ENCODE peak calls at places on chromosomes 4 and X, in four cellular contexts. Z, V, T and A are unnamed samples.

GRCh38 chr4:67273676-67274075 is 271.6 kb downstream of the CENPC start:
- DNase-seq in V (no peak), Z (no peak), T (no peak), A (no peak)

GRCh38 chrX:149145845-149146285 is 359.2 kb downstream of the IDS start:
- DNase-seq in Z (no peak), T (no peak), V (no peak), A (no peak)

GRCh38 chr4:102411416-102411815 is 66.1 kb upstream of the SLC39A8 start:
- DNase-seq in V (no peak), T (no peak), Z (no peak), A (peak; percentile 90)

GRCh38 chr4:184386271-184386781 is 88.0 kb downstream of the IRF2 start:
- DNase-seq in Z (no peak), V (no peak), T (peak; percentile 57), A (no peak)

GRCh38 chr4:139511320-139511719 is 44.7 kb downstream of the SETD7 start:
- DNase-seq in Z (no peak), T (no peak), V (no peak), A (no peak)

GRCh38 chrX:39063037-39063436 is 261.8 kb downstream of the MID1IP1 start:
- DNase-seq in Z (peak; percentile 60), V (peak; percentile 70), T (no peak), A (no peak)

GRCh38 chrX:153522259-153522658 is 4.8 kb downstream of the ATP2B3 start:
- DNase-seq in Z (no peak), V (no peak), T (no peak), A (no peak)

GRCh38 chr4:140691369-140691768 is 64.8 kb downstream of the TBC1D9 start:
- DNase-seq in T (no peak), V (no peak), Z (no peak), A (peak; percentile 78)

GRCh38 chr4:65943076-65943475 is 272.8 kb upstream of the EPHA5 start:
- DNase-seq in T (no peak), V (no peak), Z (no peak), A (peak; percentile 56)

GRCh38 chr4:34731045-34731444 is 1513.3 kb downstream of the ARAP2 start:
- DNase-seq in T (no peak), Z (no peak), V (no peak), A (no peak)

GRCh38 chrX:46649421-46650260 is 76.1 kb downstream of the CHST7 start:
- DNase-seq in Z (no peak), T (peak; percentile 42), V (no peak), A (peak; percentile 31)

GRCh38 chr4:85499573-85499972 is 24.6 kb downstream of the ARHGAP24 start:
- DNase-seq in T (no peak), Z (no peak), V (no peak), A (no peak)

GRCh38 chrX:115393271-115393670 is 103.8 kb downstream of the LUZP4 start:
- DNase-seq in T (no peak), V (no peak), Z (no peak), A (no peak)

GRCh38 chrX:113136841-113137240 is 296.2 kb upstream of the AMOT start:
- DNase-seq in T (no peak), V (no peak), Z (no peak), A (no peak)

DNA sequence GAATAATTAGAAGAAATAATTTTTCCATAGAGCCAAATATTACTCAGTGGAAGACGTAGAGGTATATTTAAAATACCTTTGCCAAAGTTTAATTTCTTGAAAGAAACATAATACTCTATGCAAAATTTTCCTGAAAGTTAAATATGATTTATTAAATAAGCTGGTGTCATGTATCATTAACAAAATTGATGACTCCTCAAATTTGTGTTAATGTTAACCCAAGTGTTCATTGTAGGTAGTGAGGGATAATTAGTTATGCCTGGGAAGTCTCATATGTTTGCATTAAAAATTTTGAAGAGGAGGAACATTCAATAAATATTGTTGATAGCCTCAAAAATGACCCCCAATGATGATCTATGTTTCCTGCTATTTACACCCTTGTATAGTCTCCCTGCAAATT is 292.7 kb upstream of the AMOT start:
- DNase-seq in Z (no peak), T (no peak), V (no peak), A (no peak)
- H3K27me3 ChIP-seq in Z (no peaks in the 10 kb centered on the region), T (no peaks in the 10 kb centered on the region), V (no peaks in the 10 kb centered on the region), A (peaks cover 6% of the 10 kb centered on the region)

DNA sequence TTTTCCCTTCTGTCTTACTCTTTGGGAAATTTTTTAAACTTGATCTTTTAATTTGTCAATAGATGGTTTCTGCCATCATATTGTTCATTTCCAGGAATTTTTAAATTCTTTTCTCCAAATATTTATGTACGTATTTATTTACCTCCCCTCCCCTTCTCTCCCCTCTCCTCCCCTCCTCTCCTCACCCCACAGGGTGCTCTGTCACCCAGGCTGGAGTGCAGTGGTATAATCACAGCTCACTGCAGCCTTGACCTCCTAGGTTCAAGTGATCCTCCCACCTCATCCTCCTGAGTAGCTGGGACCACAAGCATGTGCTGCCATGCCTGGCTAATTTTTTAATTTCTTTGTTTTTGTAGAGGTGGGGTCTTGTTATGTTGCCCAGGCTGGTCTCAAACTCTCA is 73.8 kb downstream of the WWC2 start:
- DNase-seq in T (no peak), Z (no peak), V (no peak), A (no peak)
- H3K4me1 ChIP-seq in T (peaks cover 70% of the 10 kb centered on the region), Z (no peaks in the 10 kb centered on the region), V (peaks cover 15% of the 10 kb centered on the region), A (peaks cover 22% of the 10 kb centered on the region)

DNA sequence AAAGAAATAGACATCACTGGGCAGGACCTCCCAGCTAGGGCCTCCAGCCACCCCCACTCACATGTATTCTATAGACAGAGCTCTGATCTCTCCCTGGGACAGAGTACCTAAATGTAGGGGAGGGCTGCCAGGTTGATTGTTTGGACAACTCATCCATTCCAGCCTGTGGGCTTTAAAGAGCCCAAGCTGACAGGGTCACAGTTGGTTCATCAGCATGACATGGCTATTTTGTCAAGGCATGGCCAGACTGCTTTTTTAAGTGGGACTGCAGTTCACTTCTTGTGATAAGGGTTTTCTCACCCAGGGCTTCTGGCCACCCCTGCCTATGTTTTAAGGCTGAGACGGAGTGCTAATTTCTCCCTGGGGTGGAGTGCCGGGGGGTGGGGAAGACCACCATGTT is 63.3 kb downstream of the KLHL4 start:
- DNase-seq in V (no peak), T (no peak), Z (no peak), A (no peak)
- H3K27me3 ChIP-seq in V (no peaks in the 10 kb centered on the region), T (no peaks in the 10 kb centered on the region), Z (no peaks in the 10 kb centered on the region), A (peaks cover 4% of the 10 kb centered on the region)

GRCh38 chrX:15789979-15790765 is at the start of gene ZRSR2:
- DNase-seq in T (peak; percentile 80), V (peak; percentile 91), Z (peak; percentile 89), A (peak; percentile 93)
- H3K4me1 ChIP-seq in T (peaks cover 8% of the 10 kb centered on the region), V (no peaks in the 10 kb centered on the region), Z (no peaks in the 10 kb centered on the region), A (peaks cover 3% of the 10 kb centered on the region)

GRCh38 chrX:119996600-119997524 is 53.3 kb upstream of the NKAP start:
- DNase-seq in V (no peak), T (no peak), Z (no peak), A (no peak)

GRCh38 chrX:120000490-120001246 is 57.1 kb upstream of the NKAP start:
- DNase-seq in T (no peak), Z (no peak), V (no peak), A (no peak)

GRCh38 chrX:119999087-119999634 is 55.6 kb upstream of the NKAP start:
- DNase-seq in V (no peak), Z (no peak), T (no peak), A (no peak)

GRCh38 chrX:119996069-119996468 is 52.5 kb upstream of the NKAP start:
- DNase-seq in V (no peak), Z (no peak), T (no peak), A (no peak)

GRCh38 chrX:119997570-119997969 is 54.0 kb upstream of the NKAP start:
- DNase-seq in V (no peak), T (no peak), Z (no peak), A (no peak)
- H3K27me3 ChIP-seq in V (peaks cover 67% of the 10 kb centered on the region), T (peaks cover 98% of the 10 kb centered on the region), Z (peaks cover 8% of the 10 kb centered on the region), A (peaks cover 79% of the 10 kb centered on the region)

GRCh38 chrX:42189601-42190000 is 266.2 kb upstream of the CASK start:
- DNase-seq in V (no peak), Z (no peak), T (no peak), A (no peak)

DNA sequence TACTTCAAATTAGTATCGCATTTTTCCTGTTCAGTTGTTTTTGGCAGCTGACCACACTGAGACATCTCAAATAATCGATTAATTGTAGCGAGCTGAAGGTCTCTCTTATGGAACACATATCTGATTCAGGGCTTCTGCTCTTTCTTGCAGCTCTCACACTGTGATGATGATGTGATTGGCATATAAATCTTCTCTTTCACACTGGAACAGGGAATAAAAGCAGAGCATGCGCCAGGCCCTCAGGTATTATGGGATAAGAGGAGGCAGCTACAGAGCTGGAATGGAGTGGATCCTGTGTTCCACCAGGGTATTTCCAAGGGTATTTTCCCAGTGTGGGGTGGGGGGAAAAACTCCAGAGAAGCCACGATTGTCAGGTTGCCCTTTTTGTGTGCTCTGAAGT is 265.4 kb upstream of the CASK start:
- DNase-seq in T (no peak), Z (no peak), V (no peak), A (no peak)
- H3K4me1 ChIP-seq in T (no peaks in the 10 kb centered on the region), Z (no peaks in the 10 kb centered on the region), V (no peaks in the 10 kb centered on the region), A (no peaks in the 10 kb centered on the region)